ENCODE peak calls at places on chromosomes 7 and 10, in four cellular contexts. One of them, this sample, is unnamed.

GRCh38 chr7:80387634-80388033 is 124.2 kb downstream of the GNAT3 start:
- DNase-seq in glutamatergic neuron: peak; percentile 31
- DNase-seq in Calu3: no peak
- DNase-seq in NCI-H1105 treated with DMSO at 0.1 percent for 48 hours: no peak
- DNase-seq in this sample: no peak

GRCh38 chr7:27193335-27194001 is 6.4 kb downstream of the HOXA13 start:
- DNase-seq in NCI-H1105 treated with DMSO at 0.1 percent for 48 hours: no peak
- DNase-seq in Calu3: no peak
- DNase-seq in glutamatergic neuron: peak; percentile 14
- DNase-seq in this sample: no peak

GRCh38 chr10:94047302-94047701 is 53.6 kb downstream of the PLCE1 start:
- DNase-seq in Calu3: no peak
- DNase-seq in NCI-H1105 treated with DMSO at 0.1 percent for 48 hours: no peak
- DNase-seq in glutamatergic neuron: no peak
- DNase-seq in this sample: no peak

GRCh38 chr7:3294432-3295100 is 6.5 kb upstream of the SDK1 start:
- DNase-seq in glutamatergic neuron: no peak
- DNase-seq in NCI-H1105 treated with DMSO at 0.1 percent for 48 hours: peak; percentile 88
- DNase-seq in Calu3: peak; percentile 65
- DNase-seq in this sample: no peak

GRCh38 chr10:2262333-2262732 is 525.0 kb upstream of the ADARB2 start:
- DNase-seq in NCI-H1105 treated with DMSO at 0.1 percent for 48 hours: no peak
- DNase-seq in Calu3: no peak
- DNase-seq in glutamatergic neuron: no peak
- DNase-seq in this sample: no peak

GRCh38 chr7:17230099-17230807 is 68.2 kb upstream of the AHR start:
- DNase-seq in glutamatergic neuron: no peak
- DNase-seq in NCI-H1105 treated with DMSO at 0.1 percent for 48 hours: no peak
- DNase-seq in Calu3: no peak
- DNase-seq in this sample: no peak

GRCh38 chr10:122373108-122373507 is 1.4 kb upstream of the PLEKHA1 start:
- DNase-seq in Calu3: no peak
- DNase-seq in glutamatergic neuron: no peak
- DNase-seq in NCI-H1105 treated with DMSO at 0.1 percent for 48 hours: no peak
- DNase-seq in this sample: no peak

GRCh38 chr7:42964849-42965805 is 33.0 kb downstream of the MRPL32 start:
- DNase-seq in glutamatergic neuron: no peak
- DNase-seq in Calu3: no peak
- DNase-seq in NCI-H1105 treated with DMSO at 0.1 percent for 48 hours: no peak
- DNase-seq in this sample: no peak

GRCh38 chr7:144164784-144165183 is 18.5 kb upstream of the CTAGE4 start:
- DNase-seq in glutamatergic neuron: no peak
- DNase-seq in Calu3: no peak
- DNase-seq in NCI-H1105 treated with DMSO at 0.1 percent for 48 hours: no peak
- DNase-seq in this sample: no peak

GRCh38 chr10:87991946-87992345 is 128.5 kb downstream of the PTEN start:
- DNase-seq in NCI-H1105 treated with DMSO at 0.1 percent for 48 hours: no peak
- DNase-seq in glutamatergic neuron: no peak
- DNase-seq in Calu3: no peak
- DNase-seq in this sample: no peak

GRCh38 chr10:23694446-23694920 is 255.6 kb downstream of the OTUD1 start:
- DNase-seq in glutamatergic neuron: peak; percentile 51
- DNase-seq in NCI-H1105 treated with DMSO at 0.1 percent for 48 hours: peak; percentile 1
- DNase-seq in Calu3: no peak
- DNase-seq in this sample: peak; percentile 31

GRCh38 chr7:70446448-70447143 is 685.3 kb upstream of the GALNT17 start:
- DNase-seq in Calu3: no peak
- DNase-seq in glutamatergic neuron: peak; percentile 42
- DNase-seq in NCI-H1105 treated with DMSO at 0.1 percent for 48 hours: no peak
- DNase-seq in this sample: peak; percentile 88

GRCh38 chr10:43899224-43899959 is 250.7 kb upstream of the ZNF32 start:
- DNase-seq in Calu3: no peak
- DNase-seq in NCI-H1105 treated with DMSO at 0.1 percent for 48 hours: no peak
- DNase-seq in glutamatergic neuron: no peak
- DNase-seq in this sample: no peak

GRCh38 chr10:124701435-124701834 is 42.7 kb downstream of the FAM53B start:
- DNase-seq in NCI-H1105 treated with DMSO at 0.1 percent for 48 hours: no peak
- DNase-seq in Calu3: no peak
- DNase-seq in glutamatergic neuron: no peak
- DNase-seq in this sample: no peak

GRCh38 chr7:40944981-40945585 is 757.8 kb downstream of the INHBA start:
- DNase-seq in glutamatergic neuron: no peak
- DNase-seq in NCI-H1105 treated with DMSO at 0.1 percent for 48 hours: no peak
- DNase-seq in Calu3: no peak
- DNase-seq in this sample: no peak

GRCh38 chr7:110863258-110863657 is 227.7 kb upstream of the LRRN3 start:
- DNase-seq in NCI-H1105 treated with DMSO at 0.1 percent for 48 hours: no peak
- DNase-seq in glutamatergic neuron: no peak
- DNase-seq in Calu3: no peak
- DNase-seq in this sample: no peak

GRCh38 chr7:157096286-157097055 is 42.3 kb upstream of the UBE3C start:
- DNase-seq in Calu3: no peak
- DNase-seq in NCI-H1105 treated with DMSO at 0.1 percent for 48 hours: no peak
- DNase-seq in glutamatergic neuron: no peak
- DNase-seq in this sample: no peak

GRCh38 chr10:66349726-66350125 is 576.1 kb upstream of the LRRTM3 start:
- DNase-seq in Calu3: no peak
- DNase-seq in NCI-H1105 treated with DMSO at 0.1 percent for 48 hours: no peak
- DNase-seq in glutamatergic neuron: no peak
- DNase-seq in this sample: no peak

GRCh38 chr7:64951250-64951848 is 39.5 kb downstream of the ZNF117 start:
- DNase-seq in glutamatergic neuron: no peak
- DNase-seq in NCI-H1105 treated with DMSO at 0.1 percent for 48 hours: peak; percentile 59
- DNase-seq in Calu3: peak; percentile 15
- DNase-seq in this sample: peak; percentile 45

GRCh38 chr10:33115720-33116119 is 157.7 kb upstream of the ITGB1 start:
- DNase-seq in glutamatergic neuron: no peak
- DNase-seq in NCI-H1105 treated with DMSO at 0.1 percent for 48 hours: no peak
- DNase-seq in Calu3: no peak
- DNase-seq in this sample: no peak

GRCh38 chr7:148854975-148855374 is 29.1 kb downstream of the EZH2 start:
- DNase-seq in glutamatergic neuron: no peak
- DNase-seq in Calu3: no peak
- DNase-seq in NCI-H1105 treated with DMSO at 0.1 percent for 48 hours: no peak
- DNase-seq in this sample: no peak

GRCh38 chr10:132264966-132265877 is 42.5 kb downstream of the STK32C start:
- DNase-seq in NCI-H1105 treated with DMSO at 0.1 percent for 48 hours: no peak
- DNase-seq in glutamatergic neuron: peak; percentile 27
- DNase-seq in Calu3: no peak
- DNase-seq in this sample: no peak

GRCh38 chr7:33853361-33854062 is 51.8 kb upstream of the BMPER start:
- DNase-seq in glutamatergic neuron: no peak
- DNase-seq in NCI-H1105 treated with DMSO at 0.1 percent for 48 hours: no peak
- DNase-seq in Calu3: no peak
- DNase-seq in this sample: no peak

GRCh38 chr7:149196705-149197171 is 1.4 kb downstream of the ZNF282 start:
- DNase-seq in glutamatergic neuron: no peak
- DNase-seq in Calu3: peak; percentile 8
- DNase-seq in NCI-H1105 treated with DMSO at 0.1 percent for 48 hours: no peak
- DNase-seq in this sample: peak; percentile 50

GRCh38 chr7:3987426-3987927 is 686.4 kb downstream of the SDK1 start:
- DNase-seq in NCI-H1105 treated with DMSO at 0.1 percent for 48 hours: no peak
- DNase-seq in Calu3: no peak
- DNase-seq in glutamatergic neuron: no peak
- DNase-seq in this sample: no peak

GRCh38 chr7:46583606-46584005 is 662.5 kb upstream of the IGFBP3 start:
- DNase-seq in glutamatergic neuron: no peak
- DNase-seq in NCI-H1105 treated with DMSO at 0.1 percent for 48 hours: no peak
- DNase-seq in Calu3: no peak
- DNase-seq in this sample: no peak

GRCh38 chr10:15433850-15434537 is 62.9 kb upstream of the FAM171A1 start:
- DNase-seq in NCI-H1105 treated with DMSO at 0.1 percent for 48 hours: peak; percentile 34
- DNase-seq in Calu3: peak; percentile 58
- DNase-seq in glutamatergic neuron: no peak
- DNase-seq in this sample: peak; percentile 59

GRCh38 chr10:33386926-33387325 is 52.5 kb upstream of the NRP1 start:
- DNase-seq in glutamatergic neuron: no peak
- DNase-seq in Calu3: no peak
- DNase-seq in NCI-H1105 treated with DMSO at 0.1 percent for 48 hours: no peak
- DNase-seq in this sample: no peak

GRCh38 chr7:150737265-150738055 is at the start of gene GIMAP5:
- DNase-seq in Calu3: no peak
- DNase-seq in NCI-H1105 treated with DMSO at 0.1 percent for 48 hours: no peak
- DNase-seq in glutamatergic neuron: no peak
- DNase-seq in this sample: no peak